ENCODE peak calls at places on chromosomes 16 and 17, in six cellular contexts. R is body of pancreas; Y is CD8-positive, alpha-beta memory T cell; P is ascending aorta; E is GM23248; C is esophagus squamous epithelium. W is an unnamed sample.

GRCh38 chr17:49434821-49435581 is 20.3 kb upstream of the PHB1 start:
- DNase-seq in R (peak; percentile 53), Y (peak; percentile 24), P (no peak), E (peak; percentile 53), C (no peak), W (peak; percentile 67)

GRCh38 chr16:66508261-66508913 is 41.5 kb downstream of the TK2 start:
- DNase-seq in R (peak; percentile 39), Y (no peak), P (no peak), E (peak; percentile 45), C (no peak), W (no peak)

GRCh38 chr16:2326191-2326590 is 14.3 kb downstream of the ABCA3 start:
- DNase-seq in R (no peak), Y (no peak), P (no peak), E (no peak), C (no peak), W (peak; percentile 45)

GRCh38 chr16:29702307-29702706 is 23.3 kb downstream of the QPRT start:
- DNase-seq in R (no peak), Y (peak; percentile 40), P (no peak), E (no peak), C (no peak), W (no peak)

GRCh38 chr16:51971184-51971583 is 575.8 kb downstream of the TOX3 start:
- DNase-seq in R (no peak), Y (no peak), P (no peak), E (peak; percentile 71), C (no peak), W (no peak)

GRCh38 chr16:58582971-58583765 is 46.5 kb downstream of the CNOT1 start:
- DNase-seq in R (no peak), Y (no peak), P (no peak), E (no peak), C (no peak), W (no peak)

GRCh38 chr17:42276359-42276608 is at the start of gene STAT5B:
- DNase-seq in R (peak; percentile 73), Y (peak; percentile 60), P (no peak), E (peak; percentile 87), C (no peak), W (no peak)

GRCh38 chr17:1773755-1774181 is 11.9 kb downstream of the SERPINF1 start:
- DNase-seq in R (no peak), Y (no peak), P (no peak), E (no peak), C (no peak), W (no peak)

GRCh38 chr16:2177561-2177960 is 18.8 kb downstream of the CASKIN1 start:
- DNase-seq in R (no peak), Y (no peak), P (no peak), E (no peak), C (no peak), W (no peak)

GRCh38 chr16:66844342-66845079 is at the start of gene CA7:
- DNase-seq in R (no peak), Y (no peak), P (no peak), E (peak; percentile 23), C (no peak), W (peak; percentile 74)

GRCh38 chr16:57185446-57185944 is 344 bp downstream of the PSME3IP1 start:
- DNase-seq in R (peak; percentile 62), Y (peak; percentile 43), P (peak; percentile 14), E (peak; percentile 89), C (no peak), W (peak; percentile 80)

GRCh38 chr16:11117576-11118211 is 138.3 kb downstream of the SOCS1 start:
- DNase-seq in R (no peak), Y (no peak), P (no peak), E (no peak), C (no peak), W (no peak)

GRCh38 chr16:88523381-88524159 is 46.6 kb upstream of the ZC3H18 start:
- DNase-seq in R (no peak), Y (no peak), P (no peak), E (no peak), C (no peak), W (no peak)

GRCh38 chr16:28621756-28622155 is 11.9 kb upstream of the SULT1A1 start:
- DNase-seq in R (no peak), Y (no peak), P (no peak), E (no peak), C (no peak), W (no peak)

GRCh38 chr17:7929158-7930029 is at the start of gene KCNAB3:
- DNase-seq in R (no peak), Y (peak; percentile 38), P (no peak), E (peak; percentile 78), C (no peak), W (peak; percentile 58)

GRCh38 chr16:72991645-72992044 is 56.3 kb downstream of the ZFHX3 start:
- DNase-seq in R (no peak), Y (no peak), P (no peak), E (no peak), C (no peak), W (no peak)

GRCh38 chr17:48483471-48484131 is 47.2 kb downstream of the HOXB1 start:
- DNase-seq in R (no peak), Y (no peak), P (no peak), E (peak; percentile 98), C (no peak), W (no peak)

GRCh38 chr17:76265624-76266243 is 586 bp downstream of the UBALD2 start:
- DNase-seq in R (peak; percentile 73), Y (peak; percentile 46), P (no peak), E (peak; percentile 81), C (no peak), W (peak; percentile 81)

GRCh38 chr17:80848449-80849102 is 143.1 kb upstream of the CHMP6 start:
- DNase-seq in R (no peak), Y (no peak), P (no peak), E (no peak), C (no peak), W (peak; percentile 53)

GRCh38 chr16:83928341-83929055 is 24.5 kb upstream of the OSGIN1 start:
- DNase-seq in R (no peak), Y (no peak), P (no peak), E (peak; percentile 86), C (no peak), W (no peak)

GRCh38 chr17:75683467-75684041 is 16.4 kb downstream of the SAP30BP start:
- DNase-seq in R (no peak), Y (no peak), P (no peak), E (peak; percentile 96), C (no peak), W (no peak)

GRCh38 chr17:45311762-45312476 is 4.9 kb downstream of the MAP3K14 start:
- DNase-seq in R (peak; percentile 80), Y (peak; percentile 57), P (no peak), E (peak; percentile 67), C (no peak), W (no peak)

GRCh38 chr17:45311406-45311761 is 5.4 kb downstream of the MAP3K14 start:
- DNase-seq in R (no peak), Y (no peak), P (no peak), E (no peak), C (no peak), W (no peak)

GRCh38 chr17:45313419-45313771 is 3.4 kb downstream of the MAP3K14 start:
- DNase-seq in R (no peak), Y (no peak), P (no peak), E (no peak), C (no peak), W (no peak)

GRCh38 chr17:45313927-45314760 is 2.7 kb downstream of the MAP3K14 start:
- DNase-seq in R (no peak), Y (no peak), P (no peak), E (no peak), C (no peak), W (no peak)

DNA sequence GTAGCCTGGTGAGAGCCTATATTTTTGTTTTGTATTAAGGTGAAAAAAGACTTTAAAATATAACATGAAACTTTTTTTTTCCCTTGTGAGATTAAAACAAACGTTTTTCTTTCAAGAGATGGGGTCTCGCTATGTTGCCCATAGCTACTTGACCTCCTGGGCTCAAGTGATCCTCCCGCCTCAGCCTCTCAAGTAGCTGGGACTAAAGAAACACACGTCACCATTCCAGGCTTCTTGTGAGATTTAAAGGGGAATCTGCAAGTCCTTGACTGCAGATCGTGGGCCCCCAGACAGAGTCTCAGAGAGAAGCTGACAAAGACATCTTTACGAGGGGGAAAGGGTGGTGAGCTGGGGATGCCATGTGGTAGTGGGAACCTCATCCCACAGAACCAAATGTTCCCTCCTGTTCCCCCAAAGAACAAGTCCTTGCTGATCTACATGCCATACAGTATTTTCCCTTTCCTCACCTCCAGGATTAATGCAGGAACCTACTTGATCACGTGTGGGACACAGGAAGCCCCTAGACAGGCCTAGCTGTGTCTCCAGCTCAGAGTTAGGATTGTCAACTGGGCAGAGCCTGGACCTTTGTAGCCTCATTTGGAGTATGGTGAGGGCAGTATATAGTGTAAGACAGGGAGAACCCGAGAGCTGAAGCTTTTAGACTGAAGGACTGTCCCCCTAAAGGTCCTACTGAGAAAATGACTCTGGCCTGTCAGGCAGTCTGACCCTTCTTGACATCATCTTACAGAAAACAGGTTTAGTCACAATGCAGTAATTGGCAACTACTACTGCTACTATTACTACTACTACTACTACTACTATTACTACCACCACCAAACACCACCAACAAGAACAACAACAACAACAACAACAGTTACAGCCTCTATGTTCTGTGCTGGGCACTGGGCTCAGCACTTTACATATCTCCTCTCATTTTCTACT is 4.1 kb downstream of the MAP3K14 start:
- DNase-seq in R (no peak), Y (no peak), P (no peak), E (peak; percentile 42), C (no peak), W (no peak)
- H3K4me3 ChIP-seq in R (no peak overlapping the region), Y (peak overlapping the region; percentile 45), P (peak overlapping the region; percentile 4), E (peak overlapping the region; percentile 53), C (peak overlapping the region; percentile 29), W (peak overlapping the region; percentile 35)

GRCh38 chr16:89575247-89576172 is at the start of gene CPNE7:
- DNase-seq in R (no peak), Y (no peak), P (no peak), E (peak; percentile 61), C (no peak), W (no peak)
- H3K27me3 ChIP-seq in R (peaks cover 13% of the 10 kb centered on the region), Y (peaks cover 8% of the 10 kb centered on the region), P (peaks cover 4% of the 10 kb centered on the region), E (no peaks in the 10 kb centered on the region), C (peaks cover 11% of the 10 kb centered on the region), W (peaks cover 47% of the 10 kb centered on the region)

GRCh38 chr17:43367588-43368242 is 31.1 kb upstream of the ARL4D start:
- DNase-seq in R (no peak), Y (no peak), P (no peak), E (peak; percentile 93), C (no peak), W (no peak)
- H3K4me3 ChIP-seq in R (no peak overlapping the region), Y (peak overlapping the region; percentile 79), P (peak overlapping the region; percentile 62), E (peak overlapping the region; percentile 68), C (peak overlapping the region; percentile 60), W (peak overlapping the region; percentile 57)

GRCh38 chr17:46974086-46974485 is 5.0 kb downstream of the RPRML start:
- DNase-seq in R (no peak), Y (no peak), P (no peak), E (no peak), C (no peak), W (no peak)
- H3K27me3 ChIP-seq in R (peaks cover 10% of the 10 kb centered on the region), Y (peaks cover 5% of the 10 kb centered on the region), P (no peaks in the 10 kb centered on the region), E (peaks cover 34% of the 10 kb centered on the region), C (peaks cover 12% of the 10 kb centered on the region), W (peaks cover 29% of the 10 kb centered on the region)

GRCh38 chr16:50208460-50208931 is 55.4 kb downstream of the TENT4B start:
- DNase-seq in R (no peak), Y (no peak), P (no peak), E (peak; percentile 79), C (no peak), W (no peak)
- H3K4me3 ChIP-seq in R (no peak overlapping the region), Y (no peak overlapping the region), P (no peak overlapping the region), E (peak overlapping the region; percentile 20), C (no peak overlapping the region), W (no peak overlapping the region)